ENCODE peak calls at places on chromosome 4, in six cellular contexts. Z, L, G, E, W and N are unnamed samples.
A peak's percentile ranks its signal among the peaks of the same experiment; 100 is the strongest.

GRCh38 chr4:73698217-73698616 is 42.2 kb upstream of the CXCL8 start:
- DNase-seq in W (no peak), Z (peak; percentile 63), E (no peak), G (no peak), L (peak; percentile 44), N (no peak)

GRCh38 chr4:26400140-26400539 is 79.3 kb downstream of the RBPJ start:
- DNase-seq in Z (no peak), L (no peak), E (no peak), G (no peak), W (no peak), N (no peak)

GRCh38 chr4:51870441-51871188 is 27.7 kb downstream of the DCUN1D4 start:
- DNase-seq in W (no peak), G (no peak), L (peak; percentile 78), E (no peak), Z (peak; percentile 13), N (no peak)

GRCh38 chr4:102757681-102758080 is 3.1 kb downstream of the MANBA start:
- DNase-seq in W (no peak), E (no peak), Z (no peak), G (no peak), L (no peak), N (no peak)

GRCh38 chr4:27986476-27986875 is 1125.8 kb downstream of the STIM2 start:
- DNase-seq in L (no peak), W (no peak), E (no peak), G (no peak), Z (no peak), N (no peak)

GRCh38 chr4:8120518-8120917 is 38.1 kb downstream of the ABLIM2 start:
- DNase-seq in G (no peak), W (no peak), L (no peak), Z (no peak), E (no peak), N (no peak)

GRCh38 chr4:92333056-92333455 is 29.3 kb downstream of the GRID2 start:
- DNase-seq in G (no peak), E (no peak), L (no peak), Z (no peak), W (no peak), N (no peak)

GRCh38 chr4:148292596-148293175 is 149.5 kb downstream of the NR3C2 start:
- DNase-seq in G (no peak), Z (no peak), E (no peak), W (no peak), L (no peak), N (no peak)

GRCh38 chr4:22477136-22477793 is 38.6 kb downstream of the ADGRA3 start:
- DNase-seq in G (no peak), Z (no peak), L (no peak), W (no peak), E (no peak), N (no peak)

GRCh38 chr4:2091990-2092652 is 33.0 kb downstream of the NAT8L start:
- DNase-seq in G (no peak), Z (no peak), E (no peak), L (no peak), W (no peak), N (no peak)

GRCh38 chr4:83316459-83317170 is 18.0 kb downstream of the HPSE start:
- DNase-seq in G (no peak), E (no peak), Z (peak; percentile 36), W (no peak), L (peak; percentile 66), N (no peak)

GRCh38 chr4:113683143-113683542 is 78.4 kb downstream of the CAMK2D start:
- DNase-seq in L (no peak), G (no peak), E (peak; percentile 92), W (no peak), Z (no peak), N (peak; percentile 89)

GRCh38 chr4:83369825-83370639 is 35.4 kb upstream of the HPSE start:
- DNase-seq in W (no peak), Z (no peak), G (no peak), L (no peak), E (peak; percentile 30), N (no peak)

GRCh38 chr4:124803641-124804040 is 91.1 kb upstream of the ANKRD50 start:
- DNase-seq in Z (peak; percentile 40), W (no peak), E (no peak), L (peak; percentile 70), G (no peak), N (no peak)

GRCh38 chr4:11367371-11367770 is 61.3 kb downstream of the HS3ST1 start:
- DNase-seq in E (no peak), Z (no peak), L (peak; percentile 32), G (peak; percentile 7), W (no peak), N (no peak)

GRCh38 chr4:166169111-166169510 is 296.1 kb downstream of the TLL1 start:
- DNase-seq in G (peak; percentile 4), W (no peak), L (peak; percentile 60), Z (peak; percentile 21), E (no peak), N (peak; percentile 10)

GRCh38 chr4:139108567-139109128 is 68.4 kb downstream of the ELF2 start:
- DNase-seq in E (no peak), W (no peak), L (no peak), G (no peak), Z (no peak), N (no peak)

GRCh38 chr4:84917087-84917821 is 49.2 kb downstream of the WDFY3 start:
- DNase-seq in G (no peak), W (no peak), L (no peak), E (no peak), Z (peak; percentile 50), N (no peak)

GRCh38 chr4:152949930-152950329 is 13.8 kb downstream of the FHDC1 start:
- DNase-seq in G (no peak), W (no peak), E (no peak), L (no peak), Z (no peak), N (no peak)

GRCh38 chr4:2615821-2616220 is 79.4 kb downstream of the FAM193A start:
- DNase-seq in G (no peak), Z (no peak), L (no peak), W (no peak), E (no peak), N (no peak)

DNA sequence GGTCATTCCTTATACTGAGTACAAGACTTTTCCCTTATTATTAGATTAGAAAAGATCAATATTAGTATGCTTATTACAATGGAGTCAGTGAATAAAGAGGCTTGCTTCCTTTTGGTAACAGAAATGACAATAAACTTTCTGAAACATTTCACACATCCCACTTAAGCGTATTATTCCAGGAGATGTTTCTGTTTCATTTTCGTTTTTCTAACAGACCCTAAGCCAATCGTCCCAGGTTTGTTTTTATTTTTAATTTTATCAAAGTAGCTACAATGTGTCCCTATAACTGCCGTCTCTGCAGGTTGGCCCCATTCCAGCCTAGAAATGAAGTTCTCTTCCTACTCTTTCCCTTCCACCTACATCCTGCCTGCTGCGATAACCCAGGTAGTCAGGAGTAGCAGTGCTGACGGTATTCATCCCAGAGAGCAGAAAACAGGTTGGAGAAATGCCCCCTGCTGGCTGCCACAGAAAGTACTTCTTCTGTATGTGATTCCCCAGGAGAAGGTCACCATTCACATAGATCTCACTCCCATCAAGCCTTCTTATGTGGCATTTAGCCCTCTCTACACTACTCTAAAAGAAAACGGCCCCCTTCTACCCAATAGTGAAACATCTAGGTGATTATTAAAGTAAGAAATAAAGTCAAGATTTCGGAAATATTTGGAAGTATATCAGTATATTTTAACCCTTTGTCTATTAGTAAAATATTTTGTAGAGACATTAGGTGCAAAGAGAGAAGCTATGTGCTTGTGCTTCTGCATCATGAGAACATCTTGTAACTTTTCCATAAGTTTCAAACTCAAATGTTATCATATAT is 40.4 kb downstream of the ENPEP start:
- DNase-seq in Z (peak; percentile 63), W (peak; percentile 37), L (peak; percentile 78), E (peak; percentile 78), G (peak; percentile 72), N (peak; percentile 74)
- H3K27ac ChIP-seq in Z (no peak overlapping the region), W (no peak overlapping the region), L (no peak overlapping the region), E (no peak overlapping the region), G (no peak overlapping the region), N (no peak overlapping the region)

DNA sequence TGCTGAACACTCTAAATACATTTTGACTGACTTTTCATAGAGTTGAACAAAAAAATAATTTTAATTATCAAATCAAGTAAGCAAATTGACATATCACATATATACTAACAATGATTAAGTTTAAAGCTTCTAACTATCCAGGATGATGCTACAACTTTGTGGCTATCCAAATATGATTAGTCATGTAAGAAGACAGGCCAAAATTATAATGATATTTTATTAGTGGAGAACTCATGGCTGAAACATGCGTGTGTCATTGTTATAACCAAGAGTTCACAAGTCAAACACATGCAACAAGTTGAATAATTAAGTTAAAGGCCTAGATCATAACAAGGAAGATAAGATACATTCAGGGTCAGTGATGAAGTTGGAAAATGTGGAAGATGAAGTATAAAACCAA is 346.8 kb downstream of the FSTL5 start:
- DNase-seq in W (no peak), E (no peak), G (no peak), Z (no peak), L (peak; percentile 62), N (no peak)
- H3K9me2 ChIP-seq in W (no peaks in the 10 kb centered on the region), E (no peaks in the 10 kb centered on the region), G (no peaks in the 10 kb centered on the region), Z (no peaks in the 10 kb centered on the region), L (no peaks in the 10 kb centered on the region), N (no peaks in the 10 kb centered on the region)

GRCh38 chr4:159353422-159354116 is 250.7 kb downstream of the RAPGEF2 start:
- DNase-seq in W (no peak), Z (no peak), E (no peak), L (no peak), G (no peak), N (no peak)

GRCh38 chr4:159360549-159360948 is 257.7 kb downstream of the RAPGEF2 start:
- DNase-seq in E (no peak), L (peak; percentile 67), G (no peak), W (no peak), Z (peak; percentile 95), N (no peak)

GRCh38 chr4:159355456-159355855 is 252.6 kb downstream of the RAPGEF2 start:
- DNase-seq in G (no peak), L (no peak), Z (no peak), E (no peak), W (no peak), N (no peak)

GRCh38 chr4:159357350-159357749 is 254.5 kb downstream of the RAPGEF2 start:
- DNase-seq in E (no peak), W (no peak), Z (no peak), L (no peak), G (no peak), N (no peak)

GRCh38 chr4:159358226-159358625 is 255.3 kb downstream of the RAPGEF2 start:
- DNase-seq in W (no peak), E (no peak), G (no peak), Z (peak; percentile 93), L (peak; percentile 22), N (no peak)
- H3K27ac ChIP-seq in W (peak overlapping the region; percentile 76), E (no peak overlapping the region), G (no peak overlapping the region), Z (peak overlapping the region; percentile 95), L (no peak overlapping the region), N (no peak overlapping the region)

DNA sequence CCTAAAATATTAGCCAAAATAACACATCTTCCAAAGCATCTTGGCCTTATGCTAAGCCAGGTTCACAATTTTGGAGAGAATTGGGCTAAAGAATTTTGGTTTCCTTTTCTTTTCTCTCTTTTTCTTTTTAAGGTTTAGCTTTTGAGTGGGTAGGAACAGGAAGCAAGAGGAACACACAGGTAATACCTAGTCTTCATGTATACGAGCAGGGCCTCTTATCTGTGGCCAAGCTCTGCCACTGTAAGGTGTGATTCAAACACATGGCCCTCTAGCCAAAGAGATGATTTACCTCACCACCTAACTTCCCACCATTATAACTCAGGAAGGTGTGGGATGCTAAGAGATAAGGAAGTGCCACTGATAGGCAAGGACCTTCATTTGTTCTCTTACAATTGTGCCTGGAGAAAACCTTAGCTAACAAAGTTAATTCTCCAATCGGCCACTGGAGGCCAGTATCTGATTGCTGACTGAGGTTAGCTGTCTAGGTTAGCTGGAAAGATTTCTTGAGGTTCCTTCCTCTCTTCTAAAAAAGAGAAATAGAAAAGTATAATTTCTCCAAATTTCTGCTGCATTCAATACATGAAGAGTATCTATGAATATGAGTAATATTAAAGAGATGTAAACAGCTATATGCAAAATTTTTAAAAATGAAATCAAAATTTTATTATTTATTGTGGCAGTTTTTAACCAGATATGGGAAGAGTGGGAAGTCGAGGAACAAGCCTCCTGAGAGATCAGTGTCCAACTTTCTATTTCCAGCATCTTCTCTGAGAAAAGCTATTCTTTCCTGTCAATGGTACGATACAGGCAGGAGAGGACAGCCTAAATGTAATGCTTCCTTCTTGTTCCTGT is 30.1 kb upstream of the BBS7 start:
- DNase-seq in Z (peak; percentile 74), G (peak; percentile 43), W (peak; percentile 27), L (peak; percentile 66), E (peak; percentile 65), N (peak; percentile 61)
- H3K9me2 ChIP-seq in Z (no peaks in the 10 kb centered on the region), G (no peaks in the 10 kb centered on the region), W (no peaks in the 10 kb centered on the region), L (no peaks in the 10 kb centered on the region), E (no peaks in the 10 kb centered on the region), N (no peaks in the 10 kb centered on the region)